ENCODE peak calls at places on chromosome 17, in seven cellular contexts. Y is tibial nerve, W is mammary epithelial cell, B is hepatocyte, F is astrocyte of the cerebellum, L is coronary artery, U is PC-3. M is an unnamed sample.

GRCh38 chr17:78714534-78714933 is 67.5 kb downstream of the CYTH1 start:
- DNase-seq in Y (no peak), W (no peak), B (no peak), F (no peak), L (no peak), U (no peak), M (no peak)

GRCh38 chr17:17628388-17629008 is 37.0 kb upstream of the PEMT start:
- DNase-seq in Y (no peak), W (no peak), B (no peak), F (no peak), L (no peak), U (no peak), M (no peak)

GRCh38 chr17:76243826-76244679 is 3.8 kb upstream of the RNF157 start:
- DNase-seq in Y (no peak), W (no peak), B (no peak), F (no peak), L (no peak), U (no peak), M (no peak)

GRCh38 chr17:33628500-33629336 is 335.6 kb upstream of the ASIC2 start:
- DNase-seq in Y (no peak), W (no peak), B (no peak), F (no peak), L (no peak), U (no peak), M (no peak)

GRCh38 chr17:78952706-78953105 is 27.0 kb downstream of the LGALS3BP start:
- DNase-seq in Y (no peak), W (no peak), B (peak), F (no peak), L (no peak), U (no peak), M (no peak)

GRCh38 chr17:55038291-55038690 is 69.7 kb downstream of the STXBP4 start:
- DNase-seq in Y (no peak), W (no peak), B (no peak), F (no peak), L (no peak), U (peak), M (no peak)

GRCh38 chr17:21573961-21574610 is 118.2 kb upstream of the KCNJ18 start:
- DNase-seq in Y (peak), W (peak), B (no peak), F (peak), L (no peak), U (no peak), M (no peak)

GRCh38 chr17:70320642-70321345 is 151.5 kb downstream of the KCNJ2 start:
- DNase-seq in Y (no peak), W (no peak), B (peak), F (no peak), L (no peak), U (no peak), M (no peak)

GRCh38 chr17:72177738-72178137 is 56.9 kb downstream of the SOX9 start:
- DNase-seq in Y (no peak), W (no peak), B (no peak), F (no peak), L (no peak), U (no peak), M (no peak)

GRCh38 chr17:59332890-59333377 is 1.5 kb downstream of the YPEL2 start:
- DNase-seq in Y (peak), W (no peak), B (peak), F (no peak), L (peak), U (peak), M (no peak)

GRCh38 chr17:17494499-17495447 is 1.4 kb downstream of the RASD1 start:
- DNase-seq in Y (no peak), W (no peak), B (peak), F (no peak), L (no peak), U (peak), M (no peak)

GRCh38 chr17:59804910-59805381 is 87.8 kb downstream of the TUBD1 start:
- DNase-seq in Y (no peak), W (no peak), B (no peak), F (no peak), L (no peak), U (no peak), M (no peak)

GRCh38 chr17:21774263-21774662 is 81.9 kb downstream of the KCNJ18 start:
- DNase-seq in Y (no peak), W (no peak), B (no peak), F (no peak), L (no peak), U (no peak), M (peak)

GRCh38 chr17:67127925-67128324 is 83.6 kb downstream of the CACNG1 start:
- DNase-seq in Y (no peak), W (no peak), B (no peak), F (no peak), L (no peak), U (no peak), M (no peak)

GRCh38 chr17:82429824-82430223 is 11.4 kb upstream of the OGFOD3 start:
- DNase-seq in Y (no peak), W (no peak), B (no peak), F (no peak), L (no peak), U (no peak), M (no peak)

GRCh38 chr17:45326566-45326965 is 9.7 kb upstream of the MAP3K14 start:
- DNase-seq in Y (no peak), W (no peak), B (no peak), F (no peak), L (peak), U (no peak), M (no peak)

GRCh38 chr17:66347661-66348604 is 45.5 kb downstream of the PRKCA start:
- DNase-seq in Y (no peak), W (peak), B (peak), F (peak), L (no peak), U (peak), M (no peak)

GRCh38 chr17:83131268-83132011 is 52.0 kb downstream of the METRNL start:
- DNase-seq in Y (no peak), W (no peak), B (no peak), F (no peak), L (peak), U (no peak), M (no peak)

GRCh38 chr17:48014603-48015037 is 23.0 kb downstream of the COPZ2 start:
- DNase-seq in Y (no peak), W (no peak), B (no peak), F (no peak), L (no peak), U (no peak), M (no peak)

GRCh38 chr17:72407336-72408121 is 286.7 kb downstream of the SOX9 start:
- DNase-seq in Y (no peak), W (peak), B (peak), F (peak), L (no peak), U (peak), M (peak)

GRCh38 chr17:28916302-28916934 is 13.5 kb upstream of the DHRS13 start:
- DNase-seq in Y (no peak), W (no peak), B (peak), F (peak), L (no peak), U (no peak), M (no peak)

GRCh38 chr17:69883139-69883538 is 191.9 kb upstream of the KCNJ16 start:
- DNase-seq in Y (no peak), W (no peak), B (no peak), F (no peak), L (no peak), U (no peak), M (no peak)

GRCh38 chr17:65218261-65218660 is 81.1 kb downstream of the RGS9 start:
- DNase-seq in Y (no peak), W (no peak), B (no peak), F (no peak), L (no peak), U (no peak), M (no peak)

GRCh38 chr17:65219707-65220106 is 82.5 kb downstream of the RGS9 start:
- DNase-seq in Y (no peak), W (no peak), B (no peak), F (no peak), L (no peak), U (no peak), M (no peak)

GRCh38 chr17:65222216-65222738 is 85.1 kb downstream of the RGS9 start:
- DNase-seq in Y (no peak), W (peak), B (no peak), F (no peak), L (no peak), U (peak), M (no peak)

GRCh38 chr17:65220732-65221131 is 83.6 kb downstream of the RGS9 start:
- DNase-seq in Y (no peak), W (peak), B (no peak), F (no peak), L (no peak), U (peak), M (no peak)

GRCh38 chr17:65219124-65219523 is 82.0 kb downstream of the RGS9 start:
- DNase-seq in Y (no peak), W (no peak), B (no peak), F (no peak), L (no peak), U (no peak), M (no peak)
- TF ChIP-seq CTCF in Y (no peak), W (peak), B (peak), F (peak), L (no peak), U (peak), M (peak)

DNA sequence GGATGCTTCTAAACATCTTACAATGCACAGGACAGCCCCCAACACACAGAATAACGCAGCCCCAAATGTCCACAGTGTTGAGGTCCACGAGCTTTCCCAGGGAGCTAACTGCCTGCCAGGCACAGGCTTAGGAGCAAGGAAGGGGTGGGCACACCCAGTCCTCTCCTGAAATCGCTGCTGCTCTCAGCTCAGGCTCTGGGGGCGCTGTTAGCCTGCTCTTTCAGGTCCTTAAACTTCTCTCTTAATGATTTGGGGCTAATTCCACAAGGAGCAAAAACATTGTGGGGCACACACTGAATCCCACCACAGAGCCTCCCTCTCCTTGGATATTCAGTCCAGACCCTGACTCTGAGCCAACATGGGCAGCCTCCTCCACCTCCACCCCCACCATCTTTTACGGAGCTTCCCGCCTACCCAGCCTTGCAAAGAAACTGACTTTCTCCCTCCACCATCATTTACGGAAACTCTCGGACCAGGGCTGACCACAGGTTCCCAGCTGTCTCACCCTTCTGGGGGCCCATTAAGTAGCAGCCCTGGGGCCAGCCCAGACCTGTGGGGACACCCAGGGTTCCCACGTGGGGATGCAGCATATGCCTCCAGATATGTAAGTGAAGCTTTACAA is 1.1 kb downstream of the CD300H start:
- DNase-seq in Y (no peak), W (peak), B (peak), F (no peak), L (no peak), U (peak), M (no peak)
- TF ChIP-seq CTCF in Y (no peak), W (peak), B (peak), F (peak), L (peak), U (peak), M (peak)

GRCh38 chr17:38732376-38733314 is 2.5 kb downstream of the CISD3 start:
- DNase-seq in Y (no peak), W (no peak), B (no peak), F (no peak), L (no peak), U (no peak), M (no peak)

GRCh38 chr17:38731526-38732294 is 1.6 kb downstream of the CISD3 start:
- DNase-seq in Y (no peak), W (no peak), B (no peak), F (no peak), L (no peak), U (no peak), M (no peak)

GRCh38 chr17:38734235-38734633 is 4.1 kb downstream of the CISD3 start:
- DNase-seq in Y (no peak), W (no peak), B (no peak), F (no peak), L (no peak), U (no peak), M (no peak)

GRCh38 chr17:38735161-38735997 is 5.2 kb downstream of the CISD3 start:
- DNase-seq in Y (no peak), W (no peak), B (peak), F (no peak), L (no peak), U (peak), M (no peak)

DNA sequence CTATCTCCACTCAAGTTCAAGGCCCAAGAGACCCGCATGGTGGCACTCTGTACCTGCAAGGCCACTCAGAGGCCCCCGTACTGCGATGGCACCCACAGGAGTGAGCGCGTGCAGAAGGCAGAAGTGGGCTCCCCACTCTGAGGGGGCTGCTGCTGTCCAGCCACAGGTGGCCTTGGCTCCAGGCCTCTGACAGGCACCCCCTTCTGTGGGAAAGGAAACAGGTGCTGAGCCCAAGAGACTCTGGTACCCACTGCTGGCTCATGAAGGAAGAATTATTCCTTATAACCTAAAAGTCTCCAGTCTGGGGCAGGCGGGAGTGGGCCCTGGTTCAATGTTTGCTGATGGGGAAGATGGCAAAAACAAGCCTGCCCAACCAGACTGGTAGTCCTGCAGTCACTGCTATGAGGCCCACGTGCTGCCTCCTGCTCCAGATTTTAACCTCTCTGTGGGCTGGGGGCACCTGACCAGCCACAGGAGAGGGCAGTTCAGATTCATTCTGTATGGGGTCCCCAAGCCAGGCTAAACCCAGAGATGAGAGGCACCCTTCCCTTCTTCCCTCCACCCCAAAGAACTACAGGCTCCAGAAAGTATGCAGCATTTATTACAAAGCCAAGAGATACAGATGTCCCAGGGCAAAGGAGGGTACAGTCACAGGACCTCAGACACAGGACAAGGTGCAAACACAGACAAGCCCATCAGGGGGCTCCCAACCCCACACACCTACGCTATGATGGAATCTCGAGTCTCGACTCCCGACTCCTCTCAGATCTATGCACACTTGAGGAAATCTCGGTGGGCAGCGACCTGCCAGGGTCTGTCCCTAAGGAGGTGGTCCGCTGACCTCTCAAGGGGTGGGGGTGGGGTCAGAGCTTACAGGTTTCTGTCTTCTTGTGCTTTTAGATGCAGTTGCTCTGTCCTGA is 3.4 kb downstream of the CISD3 start:
- DNase-seq in Y (no peak), W (no peak), B (no peak), F (no peak), L (no peak), U (peak), M (no peak)
- TF ChIP-seq CTCF in Y (no peak), W (no peak), B (peak), F (peak), L (no peak), U (peak), M (no peak)

GRCh38 chr17:77421635-77421982 is 280.8 kb downstream of the SEC14L1 start:
- DNase-seq in Y (no peak), W (no peak), B (no peak), F (no peak), L (no peak), U (no peak), M (no peak)
- TF ChIP-seq CTCF in Y (no peak), W (no peak), B (no peak), F (no peak), L (no peak), U (no peak), M (no peak)

GRCh38 chr17:57406131-57406980 is 150.0 kb downstream of the MSI2 start:
- DNase-seq in Y (no peak), W (no peak), B (no peak), F (peak), L (no peak), U (peak), M (no peak)

GRCh38 chr17:57405486-57406072 is 149.3 kb downstream of the MSI2 start:
- DNase-seq in Y (no peak), W (no peak), B (no peak), F (no peak), L (no peak), U (no peak), M (no peak)

GRCh38 chr17:57403241-57403640 is 146.9 kb downstream of the MSI2 start:
- DNase-seq in Y (no peak), W (no peak), B (no peak), F (no peak), L (no peak), U (no peak), M (no peak)

GRCh38 chr17:57404073-57404472 is 147.8 kb downstream of the MSI2 start:
- DNase-seq in Y (no peak), W (no peak), B (no peak), F (no peak), L (no peak), U (peak), M (no peak)

DNA sequence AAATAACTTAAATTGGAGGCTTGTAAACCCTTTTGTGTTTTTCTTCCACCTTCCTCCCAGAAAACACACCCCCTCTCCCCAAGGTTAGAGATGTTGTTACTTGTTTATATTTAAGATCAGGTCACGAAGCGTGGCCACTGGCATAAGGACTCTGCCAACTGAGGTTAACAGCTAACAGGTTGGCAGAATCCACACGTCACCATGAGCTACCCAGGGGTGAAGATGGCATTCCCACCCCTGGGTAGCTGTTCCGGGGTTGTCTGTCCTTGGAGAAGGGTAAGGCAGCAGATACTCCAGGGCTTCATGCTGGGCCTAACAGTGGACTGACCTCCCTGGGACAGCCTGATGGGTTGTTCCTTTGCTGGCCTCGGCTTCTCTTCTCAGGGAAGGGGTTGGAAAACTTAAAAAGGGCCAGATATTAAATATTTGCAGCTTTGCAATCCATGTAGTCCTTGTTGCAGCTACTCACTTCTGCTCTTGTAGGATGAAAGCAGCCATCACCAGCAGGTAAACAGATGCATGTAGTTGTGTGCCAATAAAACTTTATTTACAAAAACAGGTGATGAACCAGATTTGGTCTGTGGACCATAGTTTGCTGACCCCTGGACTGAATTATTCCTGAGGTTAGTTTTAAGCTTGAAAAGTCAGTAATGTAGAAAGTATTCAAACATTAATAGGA is 148.6 kb downstream of the MSI2 start:
- DNase-seq in Y (no peak), W (no peak), B (no peak), F (no peak), L (no peak), U (no peak), M (no peak)
- TF ChIP-seq CTCF in Y (no peak), W (no peak), B (no peak), F (no peak), L (no peak), U (no peak), M (no peak)

DNA sequence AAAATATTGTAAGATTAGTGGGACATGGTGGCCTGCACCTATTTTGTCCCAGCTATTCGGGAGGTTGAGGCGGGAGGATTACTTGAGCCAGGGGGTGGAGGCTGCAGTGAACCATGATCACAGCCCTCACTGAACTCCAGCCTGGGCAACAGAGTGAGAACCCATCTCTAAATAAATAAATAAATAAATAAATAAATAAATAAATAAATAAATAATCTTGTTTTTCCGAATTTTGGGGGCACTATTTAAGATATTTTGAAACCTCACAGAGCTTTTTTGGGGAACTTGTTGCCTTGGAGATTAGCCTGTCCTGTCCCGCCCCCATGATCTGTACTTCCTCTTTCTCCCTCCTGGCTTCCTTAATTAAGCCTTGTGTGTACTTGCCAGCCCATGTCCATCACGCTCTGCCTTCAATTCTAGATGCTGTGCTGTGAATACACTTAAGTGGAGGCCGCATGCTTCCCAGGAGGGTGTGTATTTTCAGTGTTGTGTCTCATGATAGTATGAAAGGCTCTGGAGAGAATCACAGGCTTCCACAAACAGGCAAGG is 4.4 kb downstream of the LGALS9 start:
- DNase-seq in Y (no peak), W (no peak), B (no peak), F (no peak), L (no peak), U (no peak), M (no peak)
- TF ChIP-seq CTCF in Y (no peak), W (no peak), B (no peak), F (no peak), L (no peak), U (no peak), M (no peak)

GRCh38 chr17:61422869-61423268 is 23.2 kb downstream of the TBX2 start:
- DNase-seq in Y (no peak), W (no peak), B (no peak), F (no peak), L (no peak), U (no peak), M (no peak)

GRCh38 chr17:61426482-61427304 is 25.5 kb upstream of the TBX4 start:
- DNase-seq in Y (no peak), W (peak), B (no peak), F (no peak), L (no peak), U (peak), M (peak)

GRCh38 chr17:61427567-61427966 is 24.7 kb upstream of the TBX4 start:
- DNase-seq in Y (no peak), W (no peak), B (no peak), F (no peak), L (no peak), U (no peak), M (peak)

GRCh38 chr17:61423967-61424649 is 24.5 kb downstream of the TBX2 start:
- DNase-seq in Y (no peak), W (no peak), B (no peak), F (no peak), L (no peak), U (no peak), M (peak)

GRCh38 chr17:61425682-61426481 is 26.2 kb downstream of the TBX2 start:
- DNase-seq in Y (no peak), W (no peak), B (no peak), F (no peak), L (no peak), U (peak), M (peak)
- TF ChIP-seq CTCF in Y (no peak), W (peak), B (peak), F (no peak), L (no peak), U (peak), M (no peak)

M was measured in osteocyte.